ENCODE peak calls at places on chromosomes 6 and 20, in nine cellular contexts. C, F, J, Q, I, Y, V, K and A are unnamed samples.

GRCh38 chr6:12152023-12152960 is 137.9 kb upstream of the EDN1 start:
- DNase-seq in K (no peak), V (no peak), Y (peak), I (no peak), C (no peak), J (no peak), Q (no peak), F (no peak), A (no peak)

GRCh38 chr20:14062786-14063185 is 67.5 kb downstream of the MACROD2 start:
- DNase-seq in K (no peak), J (no peak), C (no peak), F (no peak), V (peak), Q (no peak), I (no peak), Y (no peak), A (no peak)

GRCh38 chr6:158706369-158706982 is 56.6 kb downstream of the SYTL3 start:
- DNase-seq in J (no peak), I (no peak), F (peak), C (peak), K (no peak), V (no peak), Y (no peak), Q (peak), A (no peak)

GRCh38 chr6:108227290-108227689 is 33.5 kb downstream of the SNX3 start:
- DNase-seq in Y (no peak), I (no peak), C (no peak), F (no peak), Q (no peak), V (no peak), J (no peak), K (no peak), A (no peak)

GRCh38 chr6:124699038-124699437 is 263.2 kb upstream of the RNF217 start:
- DNase-seq in I (no peak), V (no peak), Q (no peak), C (no peak), Y (no peak), J (no peak), K (no peak), F (no peak), A (no peak)

GRCh38 chr20:20205141-20205861 is 153.0 kb downstream of the CFAP61 start:
- DNase-seq in V (no peak), F (no peak), K (no peak), Q (no peak), J (no peak), C (no peak), Y (no peak), I (no peak), A (no peak)

GRCh38 chr20:50027611-50028105 is 44.9 kb downstream of the SNAI1 start:
- DNase-seq in Q (peak), F (no peak), I (no peak), Y (peak), J (no peak), V (peak), K (peak), C (peak), A (no peak)

GRCh38 chr20:25486377-25486776 is 78.9 kb downstream of the GINS1 start:
- DNase-seq in F (no peak), J (no peak), V (no peak), Y (no peak), K (peak), Q (peak), I (no peak), C (peak), A (no peak)

GRCh38 chr20:35462351-35462750 is 7.0 kb downstream of the CEP250 start:
- DNase-seq in Q (no peak), F (no peak), V (no peak), Y (no peak), J (no peak), C (no peak), K (no peak), I (no peak), A (no peak)

GRCh38 chr6:79841577-79842381 is 105.6 kb downstream of the ELOVL4 start:
- DNase-seq in I (no peak), C (no peak), K (no peak), V (no peak), Q (no peak), J (no peak), F (no peak), Y (no peak), A (no peak)

GRCh38 chr20:59141818-59142581 is 21.6 kb upstream of the ZNF831 start:
- DNase-seq in F (no peak), J (no peak), Q (no peak), V (no peak), C (no peak), K (peak), Y (no peak), I (no peak), A (no peak)

GRCh38 chr20:55239269-55239668 is 763.9 kb downstream of the DOK5 start:
- DNase-seq in K (no peak), J (no peak), C (no peak), I (no peak), V (no peak), Y (no peak), F (no peak), Q (no peak), A (no peak)

GRCh38 chr6:3871511-3871910 is 22.3 kb downstream of the FAM50B start:
- DNase-seq in J (no peak), V (no peak), Q (no peak), I (no peak), K (no peak), C (no peak), Y (no peak), F (peak), A (no peak)

GRCh38 chr6:123091091-123091895 is 95.3 kb downstream of the CLVS2 start:
- DNase-seq in K (no peak), Q (no peak), C (peak), J (no peak), Y (no peak), F (peak), V (no peak), I (no peak), A (no peak)

GRCh38 chr6:77403424-77403823 is 59.9 kb downstream of the HTR1B start:
- DNase-seq in V (peak), F (no peak), J (no peak), Y (no peak), K (peak), I (no peak), Q (no peak), C (peak), A (no peak)

GRCh38 chr6:13519839-13520238 is 32.4 kb upstream of the GFOD1 start:
- DNase-seq in Q (no peak), V (no peak), F (no peak), C (no peak), I (no peak), Y (no peak), K (no peak), J (no peak), A (no peak)

GRCh38 chr6:52232990-52233389 is 11.3 kb downstream of the IL17F start:
- DNase-seq in I (no peak), C (no peak), J (no peak), Y (no peak), F (no peak), Q (no peak), V (no peak), K (no peak), A (no peak)

GRCh38 chr20:24672181-24672880 is 202.9 kb downstream of the SYNDIG1 start:
- DNase-seq in F (no peak), Y (no peak), V (no peak), C (no peak), K (no peak), Q (peak), I (no peak), J (no peak), A (no peak)

GRCh38 chr6:93751969-93752368 is 332.6 kb upstream of the EPHA7 start:
- DNase-seq in V (no peak), I (no peak), K (no peak), Y (no peak), C (peak), J (no peak), Q (no peak), F (no peak), A (no peak)

GRCh38 chr6:160122744-160123143 is 1.1 kb downstream of the SLC22A1 start:
- DNase-seq in Q (no peak), V (peak), C (no peak), F (no peak), I (no peak), Y (no peak), K (no peak), J (no peak), A (no peak)

GRCh38 chr6:51965222-51965801 is 122.1 kb downstream of the PKHD1 start:
- DNase-seq in J (no peak), Y (no peak), C (no peak), K (no peak), I (no peak), F (no peak), Q (no peak), V (no peak), A (no peak)

GRCh38 chr20:5890773-5891441 is 59.4 kb downstream of the TRMT6 start:
- DNase-seq in Y (no peak), J (no peak), K (no peak), I (no peak), C (no peak), F (no peak), V (no peak), Q (no peak), A (no peak)

GRCh38 chr20:7094438-7094997 is 327.0 kb downstream of the BMP2 start:
- DNase-seq in Y (peak), J (no peak), Q (peak), V (no peak), C (peak), F (peak), K (peak), I (no peak), A (no peak)

GRCh38 chr20:22106308-22106938 is 401.0 kb downstream of the PAX1 start:
- DNase-seq in K (no peak), V (peak), J (no peak), C (no peak), F (peak), Y (peak), Q (no peak), I (no peak), A (no peak)

GRCh38 chr6:21123485-21124436 is 469.8 kb upstream of the SOX4 start:
- DNase-seq in I (no peak), Y (no peak), V (no peak), Q (no peak), F (no peak), J (no peak), K (no peak), C (no peak), A (no peak)

GRCh38 chr6:36187446-36187845 is 9.1 kb upstream of the BRPF3 start:
- DNase-seq in J (no peak), I (no peak), C (peak), Y (no peak), K (no peak), Q (no peak), F (no peak), V (no peak), A (no peak)

GRCh38 chr20:32160341-32160740 is 47.2 kb downstream of the PLAGL2 start:
- DNase-seq in C (no peak), F (no peak), J (no peak), I (no peak), K (no peak), V (no peak), Y (no peak), Q (no peak), A (no peak)

GRCh38 chr6:42729731-42730130 is 7.3 kb upstream of the PRPH2 start:
- DNase-seq in V (no peak), Q (no peak), K (no peak), I (no peak), C (peak), J (no peak), F (peak), Y (no peak), A (no peak)

GRCh38 chr6:136703331-136703846 is 88.9 kb downstream of the MAP3K5 start:
- DNase-seq in J (no peak), Q (no peak), Y (no peak), C (peak), F (no peak), I (no peak), V (no peak), K (no peak), A (no peak)

GRCh38 chr20:12064540-12064939 is 146.8 kb downstream of the BTBD3 start:
- DNase-seq in Q (no peak), F (no peak), V (no peak), K (no peak), Y (no peak), C (no peak), J (no peak), I (no peak), A (no peak)

GRCh38 chr20:50366270-50367103 is 143.7 kb upstream of the PTPN1 start:
- DNase-seq in C (peak), F (peak), V (no peak), J (no peak), Y (no peak), K (no peak), I (peak), Q (no peak), A (peak)

GRCh38 chr20:62736026-62736406 is 27.4 kb downstream of the NTSR1 start:
- DNase-seq in K (no peak), V (no peak), F (no peak), C (no peak), J (no peak), Y (no peak), I (no peak), Q (no peak), A (no peak)

GRCh38 chr6:4169028-4169789 is 33.8 kb upstream of the ECI2 start:
- DNase-seq in I (no peak), C (peak), Q (no peak), K (no peak), V (peak), F (no peak), J (no peak), Y (no peak), A (no peak)

GRCh38 chr6:149140137-149140909 is 177.2 kb upstream of the TAB2 start:
- DNase-seq in J (no peak), F (no peak), V (no peak), I (no peak), Q (no peak), K (no peak), Y (no peak), C (no peak), A (peak)

GRCh38 chr6:18216411-18216810 is 47.9 kb downstream of the DEK start:
- DNase-seq in C (peak), J (no peak), Q (no peak), I (no peak), F (no peak), V (peak), Y (no peak), K (no peak), A (no peak)

GRCh38 chr6:44538841-44539240 is 151.3 kb downstream of the CDC5L start:
- DNase-seq in F (no peak), Q (no peak), C (no peak), I (no peak), Y (no peak), V (no peak), J (no peak), K (no peak), A (no peak)